ENCODE peak calls at places on chromosomes 1 and 21, in seven cellular contexts. J is aorta; U is heart right ventricle; X is stimulated activated CD4-positive, alpha-beta T cell treated with anti-CD3 and anti-CD28 coated beads, Interleukin-12 subunit alpha, Interleukin-12 subunit beta, amount 100 ng/mL, for 48 hours; C is SK-N-MC; O is NCI-H1105; L is activated CD4-positive, CD25-positive, alpha-beta regulatory T cell. F is an unnamed sample.

GRCh38 chr1:234978397-234979291 is 150.0 kb downstream of the TOMM20 start:
- DNase-seq in U (no peak), O (no peak), J (peak), L (no peak), C (no peak), X (peak), F (no peak)

GRCh38 chr1:16124377-16125087 is 31.3 kb downstream of the EPHA2 start:
- DNase-seq in J (peak), C (no peak), O (peak), X (no peak), U (no peak), L (no peak), F (no peak)

GRCh38 chr1:6580588-6581270 is 935 bp downstream of the ZBTB48 start:
- DNase-seq in C (no peak), O (no peak), X (no peak), U (no peak), L (no peak), J (peak), F (no peak)

GRCh38 chr1:199310701-199311100 is 671.9 kb downstream of the PTPRC start:
- DNase-seq in O (no peak), C (no peak), J (no peak), U (no peak), L (no peak), X (no peak), F (no peak)

GRCh38 chr1:32539584-32540571 is 651 bp downstream of the ZBTB8A start:
- DNase-seq in X (no peak), C (no peak), O (peak), J (no peak), L (no peak), U (peak), F (peak)

GRCh38 chr21:29928537-29928936 is 11.3 kb downstream of the GRIK1 start:
- DNase-seq in C (no peak), U (no peak), X (no peak), J (no peak), L (no peak), O (no peak), F (no peak)

GRCh38 chr1:9294910-9295636 is 2.4 kb downstream of the SPSB1 start:
- DNase-seq in C (no peak), J (no peak), X (no peak), O (no peak), L (no peak), U (peak), F (no peak)

GRCh38 chr1:905071-905749 is 18.5 kb upstream of the SAMD11 start:
- DNase-seq in C (no peak), X (no peak), U (peak), L (no peak), O (peak), J (peak), F (peak)

GRCh38 chr1:203954293-203954692 is 92.9 kb downstream of the SNRPE start:
- DNase-seq in U (no peak), J (no peak), O (no peak), L (no peak), C (no peak), X (no peak), F (no peak)

GRCh38 chr21:41008971-41009370 is 159.0 kb upstream of the BACE2 start:
- DNase-seq in C (no peak), U (no peak), X (no peak), O (no peak), L (no peak), J (no peak), F (no peak)

GRCh38 chr21:8990326-8991087 is 1530.9 kb upstream of the TPTE start:
- DNase-seq in X (no peak), U (no peak), J (no peak), L (no peak), C (no peak), O (no peak), F (no peak)

GRCh38 chr1:200724064-200724463 is 14.6 kb upstream of the CAMSAP2 start:
- DNase-seq in C (no peak), L (no peak), O (no peak), X (no peak), U (no peak), J (no peak), F (no peak)

GRCh38 chr1:98903261-98903660 is 101.4 kb downstream of the PLPPR5 start:
- DNase-seq in U (no peak), X (no peak), C (peak), O (no peak), J (no peak), L (no peak), F (no peak)

GRCh38 chr1:218496561-218496960 is 151.4 kb downstream of the TGFB2 start:
- DNase-seq in O (no peak), C (no peak), X (no peak), U (no peak), L (no peak), J (no peak), F (no peak)

GRCh38 chr1:159779403-159779851 is 1.3 kb upstream of the DUSP23 start:
- DNase-seq in L (no peak), J (peak), X (no peak), C (no peak), U (no peak), O (no peak), F (no peak)

GRCh38 chr1:47696911-47697441 is 259.1 kb downstream of the FOXD2 start:
- DNase-seq in U (no peak), X (no peak), J (no peak), O (no peak), C (no peak), L (no peak), F (no peak)

GRCh38 chr1:54922921-54923421 is 36.0 kb upstream of the DHCR24 start:
- DNase-seq in X (no peak), J (no peak), L (no peak), O (no peak), C (no peak), U (peak), F (no peak)

GRCh38 chr1:25858906-25859789 is at the start of gene AUNIP:
- DNase-seq in L (peak), C (peak), U (peak), O (peak), X (peak), J (peak), F (peak)

GRCh38 chr1:246632584-246633168 is 66.4 kb downstream of the CNST start:
- DNase-seq in J (no peak), U (no peak), C (no peak), L (no peak), O (no peak), X (no peak), F (no peak)

GRCh38 chr1:7491818-7492173 is 279.3 kb upstream of the VAMP3 start:
- DNase-seq in U (no peak), C (no peak), J (no peak), O (no peak), X (no peak), L (no peak), F (no peak)

GRCh38 chr1:32500387-32501209 is 35.7 kb downstream of the ZBTB8B start:
- DNase-seq in C (no peak), X (peak), J (peak), U (peak), L (no peak), O (peak), F (peak)

GRCh38 chr1:194102607-194103006 is 916.2 kb upstream of the B3GALT2 start:
- DNase-seq in J (no peak), X (no peak), C (no peak), L (no peak), U (no peak), O (no peak), F (no peak)

GRCh38 chr21:35475006-35475405 is 425.9 kb upstream of the RUNX1 start:
- DNase-seq in L (no peak), J (no peak), C (no peak), U (no peak), O (no peak), X (no peak), F (no peak)

GRCh38 chr1:229220163-229220846 is 50.6 kb upstream of the RAB4A start:
- DNase-seq in L (no peak), J (no peak), U (no peak), C (no peak), X (no peak), O (no peak), F (no peak)

GRCh38 chr1:21335750-21336168 is 45.5 kb upstream of the ECE1 start:
- DNase-seq in J (no peak), U (no peak), L (no peak), O (peak), X (no peak), C (no peak), F (no peak)

GRCh38 chr1:54046671-54047383 is 6.2 kb downstream of the TMEM59 start:
- DNase-seq in O (no peak), C (no peak), J (no peak), U (no peak), X (no peak), L (no peak), F (no peak)

GRCh38 chr1:145985502-145986439 is 10.6 kb downstream of the TXNIP start:
- DNase-seq in X (no peak), C (no peak), L (no peak), O (no peak), U (peak), J (peak), F (no peak)

GRCh38 chr1:83931658-83932253 is 67.2 kb downstream of the TTLL7 start:
- DNase-seq in O (peak), C (peak), L (no peak), X (no peak), U (peak), J (no peak), F (peak)

GRCh38 chr1:216119600-216119999 is 303.6 kb downstream of the USH2A start:
- DNase-seq in U (no peak), C (no peak), J (no peak), X (no peak), O (no peak), L (no peak), F (no peak)

GRCh38 chr1:230375795-230376194 is 50.3 kb downstream of the PGBD5 start:
- DNase-seq in C (no peak), U (peak), J (no peak), O (peak), X (no peak), L (no peak), F (no peak)

GRCh38 chr1:162391790-162392563 is 10.4 kb downstream of the C1orf226 start:
- DNase-seq in C (peak), L (no peak), X (no peak), O (no peak), U (no peak), J (no peak), F (peak)

GRCh38 chr1:235741294-235741693 is 91.7 kb upstream of the GNG4 start:
- DNase-seq in U (no peak), O (no peak), L (no peak), J (no peak), C (no peak), X (no peak), F (no peak)

F was measured in GM19239.